ENCODE peak calls at places on chromosome 16, in seven cellular contexts. A is AG04449, G is MM.1S, N is A673, H is body of pancreas, Z is fibroblast of pulmonary artery, Q is right cardiac atrium. C is an unnamed sample.

GRCh38 chr16:69424053-69424934 is at the start of gene CYB5B:
- DNase-seq in A (peak), G (peak), N (peak), H (peak), Z (peak), Q (peak), C (peak)

GRCh38 chr16:72924918-72925630 is 122.9 kb downstream of the ZFHX3 start:
- DNase-seq in A (no peak), G (no peak), N (no peak), H (peak), Z (no peak), Q (no peak), C (no peak)

GRCh38 chr16:58727028-58727781 is 6.9 kb downstream of the GOT2 start:
- DNase-seq in A (no peak), G (no peak), N (no peak), H (no peak), Z (no peak), Q (no peak), C (peak)

GRCh38 chr16:79062336-79062735 is 538.2 kb downstream of the MAF start:
- DNase-seq in A (no peak), G (no peak), N (peak), H (no peak), Z (no peak), Q (no peak), C (no peak)

GRCh38 chr16:89484088-89484501 is 6.3 kb downstream of the ANKRD11 start:
- DNase-seq in A (no peak), G (no peak), N (no peak), H (no peak), Z (no peak), Q (no peak), C (no peak)

GRCh38 chr16:12532871-12533610 is 270.6 kb downstream of the CPPED1 start:
- DNase-seq in A (no peak), G (no peak), N (no peak), H (no peak), Z (no peak), Q (peak), C (no peak)

GRCh38 chr16:77805403-77805802 is 17.0 kb downstream of the VAT1L start:
- DNase-seq in A (no peak), G (no peak), N (no peak), H (peak), Z (no peak), Q (no peak), C (peak)

GRCh38 chr16:24309222-24309905 is 53.2 kb downstream of the CACNG3 start:
- DNase-seq in A (no peak), G (no peak), N (peak), H (peak), Z (peak), Q (peak), C (peak)

GRCh38 chr16:8798174-8798527 is 512 bp downstream of the PMM2 start:
- DNase-seq in A (no peak), G (no peak), N (no peak), H (peak), Z (peak), Q (no peak), C (no peak)

GRCh38 chr16:49492090-49492801 is 118.6 kb downstream of the C16orf78 start:
- DNase-seq in A (no peak), G (peak), N (peak), H (no peak), Z (peak), Q (peak), C (peak)

GRCh38 chr16:6031102-6031501 is 933.5 kb upstream of the EEF2KMT start:
- DNase-seq in A (no peak), G (no peak), N (no peak), H (no peak), Z (no peak), Q (no peak), C (no peak)

GRCh38 chr16:68978303-68978954 is 127.0 kb upstream of the HAS3 start:
- DNase-seq in A (no peak), G (no peak), N (no peak), H (no peak), Z (no peak), Q (no peak), C (no peak)

GRCh38 chr16:85704900-85705846 is 16.4 kb upstream of the GINS2 start:
- DNase-seq in A (no peak), G (no peak), N (no peak), H (no peak), Z (no peak), Q (no peak), C (no peak)

GRCh38 chr16:24748242-24748641 is 18.8 kb downstream of the TNRC6A start:
- DNase-seq in A (peak), G (no peak), N (peak), H (peak), Z (peak), Q (peak), C (peak)

GRCh38 chr16:88759245-88759975 is 25.6 kb downstream of the PIEZO1 start:
- DNase-seq in A (no peak), G (no peak), N (no peak), H (no peak), Z (peak), Q (no peak), C (peak)

GRCh38 chr16:67803894-67804293 is 2.5 kb downstream of the RANBP10 start:
- DNase-seq in A (no peak), G (no peak), N (no peak), H (no peak), Z (no peak), Q (no peak), C (no peak)

GRCh38 chr16:80330803-80331202 is 210.0 kb upstream of the DYNLRB2 start:
- DNase-seq in A (no peak), G (no peak), N (no peak), H (no peak), Z (no peak), Q (no peak), C (no peak)

GRCh38 chr16:51762081-51762995 is 611.3 kb upstream of the SALL1 start:
- DNase-seq in A (peak), G (peak), N (peak), H (peak), Z (peak), Q (peak), C (peak)

GRCh38 chr16:76287466-76287865 is 10.3 kb downstream of the CNTNAP4 start:
- DNase-seq in A (no peak), G (no peak), N (no peak), H (no peak), Z (no peak), Q (no peak), C (no peak)

GRCh38 chr16:27729516-27730304 is 179.8 kb downstream of the KATNIP start:
- DNase-seq in A (no peak), G (no peak), N (no peak), H (peak), Z (peak), Q (peak), C (no peak)

DNA sequence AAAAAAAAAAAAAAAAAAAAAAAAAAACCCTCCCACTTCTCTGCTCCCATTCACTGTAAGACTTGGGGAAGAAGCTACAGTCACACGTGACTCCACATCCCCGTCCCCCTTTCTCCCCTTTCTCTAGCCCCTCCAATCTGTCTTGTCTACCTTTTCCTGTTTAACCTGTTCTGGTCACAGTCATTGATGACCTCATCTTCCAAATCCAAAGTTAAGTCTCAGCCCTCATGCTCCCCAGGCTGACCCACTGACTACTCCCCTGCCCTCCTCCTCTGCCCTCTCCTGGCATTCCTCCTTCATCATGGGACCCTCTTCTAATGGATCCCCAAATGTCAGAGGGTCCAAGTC is 1.6 kb upstream of the CDH5 start:
- DNase-seq in A (no peak), G (no peak), N (peak), H (no peak), Z (no peak), Q (no peak), C (no peak)
- H3K4me3 ChIP-seq in A (no peak), G (no peak), N (no peak), H (no peak), Z (no peak), Q (no peak), C (no peak)

GRCh38 chr16:14308357-14308723 is 237.2 kb downstream of the MRTFB start:
- DNase-seq in A (no peak), G (no peak), N (no peak), H (no peak), Z (no peak), Q (no peak), C (no peak)

GRCh38 chr16:14307059-14307531 is 236.0 kb downstream of the MRTFB start:
- DNase-seq in A (no peak), G (no peak), N (no peak), H (no peak), Z (no peak), Q (no peak), C (no peak)

GRCh38 chr16:14309001-14309886 is 238.1 kb downstream of the MRTFB start:
- DNase-seq in A (no peak), G (no peak), N (no peak), H (peak), Z (no peak), Q (no peak), C (no peak)

GRCh38 chr16:14306485-14307058 is 235.5 kb downstream of the MRTFB start:
- DNase-seq in A (no peak), G (no peak), N (no peak), H (no peak), Z (no peak), Q (no peak), C (no peak)

DNA sequence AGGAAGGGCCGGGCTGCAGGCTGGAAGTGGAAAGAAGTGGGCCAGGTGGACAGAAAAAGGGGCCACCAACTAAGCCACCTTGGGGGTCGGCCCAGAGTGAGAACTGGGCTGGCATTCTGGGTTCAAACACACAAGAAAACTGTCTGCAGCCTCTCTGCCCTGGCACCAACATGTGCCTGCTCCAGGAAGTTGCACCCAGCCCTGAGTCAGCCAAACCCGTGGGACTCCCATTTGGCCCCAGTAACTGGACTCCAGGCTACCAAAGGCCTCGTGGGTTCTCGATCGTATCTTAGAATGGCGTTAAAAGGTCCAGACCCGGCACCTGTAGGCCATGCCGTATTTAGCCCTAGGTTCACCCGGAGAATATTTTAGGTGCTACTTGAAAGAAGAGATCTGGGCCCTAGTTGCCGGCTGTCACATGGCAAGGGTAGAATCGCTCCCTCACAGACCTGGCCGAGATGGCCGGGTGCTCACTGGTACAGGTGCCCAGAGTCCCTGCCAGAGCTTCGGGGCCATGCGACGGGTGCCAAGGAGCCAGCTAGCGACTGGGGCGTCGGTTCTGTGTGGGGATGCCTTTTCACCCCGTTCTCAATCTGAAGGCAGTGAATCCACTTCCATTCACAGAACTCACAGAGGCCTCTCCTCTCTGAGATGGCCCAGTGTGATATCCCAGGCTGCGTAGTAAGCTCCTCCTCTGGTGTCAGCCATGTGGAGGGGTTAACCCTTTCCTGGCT is 236.7 kb downstream of the MRTFB start:
- DNase-seq in A (no peak), G (no peak), N (no peak), H (peak), Z (no peak), Q (peak), C (no peak)
- H3K4me3 ChIP-seq in A (no peak), G (no peak), N (no peak), H (no peak), Z (no peak), Q (no peak), C (no peak)

GRCh38 chr16:57030346-57030902 is 41.1 kb downstream of the NLRC5 start:
- DNase-seq in A (no peak), G (no peak), N (no peak), H (no peak), Z (no peak), Q (no peak), C (no peak)
- H3K4me3 ChIP-seq in A (no peak), G (no peak), N (no peak), H (no peak), Z (no peak), Q (no peak), C (no peak)

GRCh38 chr16:71257768-71258167 is 27.2 kb upstream of the HYDIN start:
- DNase-seq in A (no peak), G (no peak), N (no peak), H (no peak), Z (no peak), Q (no peak), C (no peak)

GRCh38 chr16:71255721-71256120 is 25.2 kb upstream of the HYDIN start:
- DNase-seq in A (no peak), G (no peak), N (no peak), H (no peak), Z (no peak), Q (no peak), C (no peak)

GRCh38 chr16:71259086-71259485 is 28.6 kb upstream of the HYDIN start:
- DNase-seq in A (no peak), G (no peak), N (no peak), H (no peak), Z (no peak), Q (no peak), C (no peak)

GRCh38 chr16:71260995-71261394 is 28.2 kb downstream of the CMTR2 start:
- DNase-seq in A (no peak), G (no peak), N (no peak), H (no peak), Z (no peak), Q (no peak), C (no peak)

GRCh38 chr16:71258371-71258770 is 27.8 kb upstream of the HYDIN start:
- DNase-seq in A (no peak), G (no peak), N (no peak), H (no peak), Z (no peak), Q (no peak), C (peak)
- H3K4me3 ChIP-seq in A (no peak), G (no peak), N (no peak), H (no peak), Z (no peak), Q (no peak), C (no peak)

GRCh38 chr16:3058173-3059030 is 7.0 kb upstream of the IL32 start:
- DNase-seq in A (no peak), G (peak), N (peak), H (peak), Z (peak), Q (peak), C (peak)
- H3K4me3 ChIP-seq in A (peak), G (peak), N (peak), H (peak), Z (peak), Q (peak), C (peak)